ENCODE peak calls at places on chromosomes 16 and 17, in four cellular contexts. One of them, this sample, is unnamed.

GRCh38 chr16:31131841-31132271 is 3.7 kb downstream of the PRSS8 start:
- DNase-seq in CD4-positive, alpha-beta memory T cell: no peak
- DNase-seq in CD8-positive, alpha-beta memory T cell: no peak
- DNase-seq in SK-N-SH: no peak
- DNase-seq in this sample: no peak

GRCh38 chr17:43125133-43125966 is at the start of gene BRCA1:
- DNase-seq in CD8-positive, alpha-beta memory T cell: peak; percentile 97
- DNase-seq in CD4-positive, alpha-beta memory T cell: peak; percentile 98
- DNase-seq in SK-N-SH: peak; percentile 95
- DNase-seq in this sample: peak; percentile 90

GRCh38 chr16:31508706-31509523 is 724 bp upstream of the RUSF1 start:
- DNase-seq in SK-N-SH: no peak
- DNase-seq in CD4-positive, alpha-beta memory T cell: no peak
- DNase-seq in CD8-positive, alpha-beta memory T cell: no peak
- DNase-seq in this sample: no peak

GRCh38 chr17:73941919-73942530 is 261.5 kb upstream of the RPL38 start:
- DNase-seq in CD4-positive, alpha-beta memory T cell: no peak
- DNase-seq in CD8-positive, alpha-beta memory T cell: no peak
- DNase-seq in SK-N-SH: no peak
- DNase-seq in this sample: no peak

GRCh38 chr16:17607075-17607509 is 136.3 kb upstream of the XYLT1 start:
- DNase-seq in CD4-positive, alpha-beta memory T cell: no peak
- DNase-seq in SK-N-SH: peak; percentile 47
- DNase-seq in CD8-positive, alpha-beta memory T cell: no peak
- DNase-seq in this sample: no peak

GRCh38 chr17:35256629-35257028 is 13.8 kb downstream of the SLFN5 start:
- DNase-seq in SK-N-SH: no peak
- DNase-seq in CD4-positive, alpha-beta memory T cell: no peak
- DNase-seq in CD8-positive, alpha-beta memory T cell: no peak
- DNase-seq in this sample: no peak

GRCh38 chr16:29790949-29791844 is 646 bp downstream of the KIF22 start:
- DNase-seq in CD8-positive, alpha-beta memory T cell: no peak
- DNase-seq in CD4-positive, alpha-beta memory T cell: peak; percentile 26
- DNase-seq in SK-N-SH: peak; percentile 39
- DNase-seq in this sample: no peak

GRCh38 chr16:89431158-89431584 is 59.2 kb downstream of the ANKRD11 start:
- DNase-seq in SK-N-SH: no peak
- DNase-seq in CD4-positive, alpha-beta memory T cell: no peak
- DNase-seq in CD8-positive, alpha-beta memory T cell: no peak
- DNase-seq in this sample: no peak

GRCh38 chr17:30450125-30451027 is 26.8 kb upstream of the GOSR1 start:
- DNase-seq in CD8-positive, alpha-beta memory T cell: no peak
- DNase-seq in CD4-positive, alpha-beta memory T cell: no peak
- DNase-seq in SK-N-SH: no peak
- DNase-seq in this sample: no peak

GRCh38 chr17:1005361-1005946 is 8.5 kb downstream of the TIMM22 start:
- DNase-seq in CD4-positive, alpha-beta memory T cell: no peak
- DNase-seq in SK-N-SH: peak; percentile 44
- DNase-seq in CD8-positive, alpha-beta memory T cell: no peak
- DNase-seq in this sample: no peak

GRCh38 chr17:38541281-38541680 is 64.5 kb downstream of the SRCIN1 start:
- DNase-seq in CD4-positive, alpha-beta memory T cell: no peak
- DNase-seq in CD8-positive, alpha-beta memory T cell: no peak
- DNase-seq in SK-N-SH: no peak
- DNase-seq in this sample: peak; percentile 61

GRCh38 chr17:33377837-33378236 is 84.7 kb upstream of the ASIC2 start:
- DNase-seq in CD8-positive, alpha-beta memory T cell: no peak
- DNase-seq in SK-N-SH: no peak
- DNase-seq in CD4-positive, alpha-beta memory T cell: no peak
- DNase-seq in this sample: no peak

GRCh38 chr17:39352511-39352910 is 48.9 kb downstream of the FBXL20 start:
- DNase-seq in CD8-positive, alpha-beta memory T cell: no peak
- DNase-seq in SK-N-SH: no peak
- DNase-seq in CD4-positive, alpha-beta memory T cell: no peak
- DNase-seq in this sample: no peak

GRCh38 chr16:87604572-87605135 is 2.3 kb downstream of the JPH3 start:
- DNase-seq in CD8-positive, alpha-beta memory T cell: no peak
- DNase-seq in SK-N-SH: peak; percentile 85
- DNase-seq in CD4-positive, alpha-beta memory T cell: no peak
- DNase-seq in this sample: peak; percentile 68

GRCh38 chr17:31275126-31275525 is 21.9 kb downstream of the OMG start:
- DNase-seq in CD8-positive, alpha-beta memory T cell: no peak
- DNase-seq in SK-N-SH: no peak
- DNase-seq in CD4-positive, alpha-beta memory T cell: no peak
- DNase-seq in this sample: no peak

GRCh38 chr17:60481604-60482003 is 44.4 kb downstream of the APPBP2 start:
- DNase-seq in CD4-positive, alpha-beta memory T cell: no peak
- DNase-seq in SK-N-SH: no peak
- DNase-seq in CD8-positive, alpha-beta memory T cell: no peak
- DNase-seq in this sample: no peak

GRCh38 chr17:31096106-31096436 is 1.3 kb downstream of the NF1 start:
- DNase-seq in CD4-positive, alpha-beta memory T cell: peak; percentile 4
- DNase-seq in CD8-positive, alpha-beta memory T cell: no peak
- DNase-seq in SK-N-SH: peak; percentile 42
- DNase-seq in this sample: no peak

GRCh38 chr17:8284126-8284525 is 4.3 kb upstream of the RANGRF start:
- DNase-seq in CD8-positive, alpha-beta memory T cell: no peak
- DNase-seq in CD4-positive, alpha-beta memory T cell: peak; percentile 24
- DNase-seq in SK-N-SH: no peak
- DNase-seq in this sample: no peak

GRCh38 chr17:83106036-83106577 is 26.7 kb downstream of the METRNL start:
- DNase-seq in CD4-positive, alpha-beta memory T cell: no peak
- DNase-seq in CD8-positive, alpha-beta memory T cell: no peak
- DNase-seq in SK-N-SH: no peak
- DNase-seq in this sample: no peak
- H3K4me1 ChIP-seq in CD4-positive, alpha-beta memory T cell: peaks cover 2% of the 10 kb centered on the region
- H3K4me1 ChIP-seq in CD8-positive, alpha-beta memory T cell: no peaks in the 10 kb centered on the region
- H3K4me1 ChIP-seq in SK-N-SH: peaks cover 46% of the 10 kb centered on the region
- H3K4me1 ChIP-seq in this sample: peaks cover 28% of the 10 kb centered on the region

DNA sequence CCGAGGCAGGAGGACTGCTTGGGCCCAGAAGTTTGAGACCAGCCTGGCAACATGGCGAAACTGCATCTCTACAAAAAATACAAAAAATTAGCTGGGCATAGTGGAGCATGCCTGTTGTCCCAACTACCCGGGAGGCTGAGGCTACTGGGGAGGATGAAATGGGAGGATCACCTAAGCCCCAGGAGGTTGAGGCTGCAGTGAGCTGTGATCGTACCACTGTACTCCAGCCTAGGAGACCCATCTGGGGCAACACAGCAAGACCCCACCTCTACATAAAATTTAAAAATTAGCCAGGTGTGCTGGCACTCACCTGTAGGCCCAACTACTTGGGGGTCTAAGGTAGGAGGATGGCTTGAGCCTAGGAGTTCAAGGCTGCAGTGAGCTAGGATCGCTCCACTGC is 1.8 kb downstream of the PAM16 start:
- DNase-seq in SK-N-SH: no peak
- DNase-seq in CD8-positive, alpha-beta memory T cell: no peak
- DNase-seq in CD4-positive, alpha-beta memory T cell: no peak
- DNase-seq in this sample: no peak
- H3K4me3 ChIP-seq in SK-N-SH: no peak overlapping the region
- H3K4me3 ChIP-seq in CD8-positive, alpha-beta memory T cell: no peak overlapping the region
- H3K4me3 ChIP-seq in CD4-positive, alpha-beta memory T cell: no peak overlapping the region
- H3K4me3 ChIP-seq in this sample: no peak overlapping the region

DNA sequence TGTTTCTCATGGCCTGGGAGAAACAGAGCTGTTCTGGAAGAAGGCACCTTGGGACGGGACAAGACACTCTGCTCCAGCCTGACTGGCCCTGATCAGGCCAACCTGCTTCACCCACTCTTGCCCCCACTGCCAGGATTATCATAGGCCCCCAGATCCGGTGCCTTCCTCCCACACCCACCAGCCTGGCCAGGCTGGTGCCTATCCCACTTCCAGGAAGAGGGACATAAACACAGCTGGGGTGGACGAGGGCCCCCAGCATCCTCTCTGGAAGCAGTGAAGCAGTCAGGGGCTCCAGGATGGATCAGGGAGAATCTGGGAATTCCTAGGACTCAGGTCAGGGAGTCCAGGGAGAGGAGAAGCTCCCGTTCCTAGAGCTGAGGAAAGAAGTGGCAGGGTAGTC is 16.9 kb upstream of the ITGA3 start:
- DNase-seq in SK-N-SH: peak; percentile 10
- DNase-seq in CD4-positive, alpha-beta memory T cell: no peak
- DNase-seq in CD8-positive, alpha-beta memory T cell: no peak
- DNase-seq in this sample: peak; percentile 16
- H3K4me1 ChIP-seq in SK-N-SH: peaks cover 7% of the 10 kb centered on the region
- H3K4me1 ChIP-seq in CD4-positive, alpha-beta memory T cell: no peaks in the 10 kb centered on the region
- H3K4me1 ChIP-seq in CD8-positive, alpha-beta memory T cell: no peaks in the 10 kb centered on the region
- H3K4me1 ChIP-seq in this sample: peaks cover 18% of the 10 kb centered on the region

GRCh38 chr16:85749686-85750020 is 1.2 kb downstream of the C16orf74 start:
- DNase-seq in CD8-positive, alpha-beta memory T cell: no peak
- DNase-seq in CD4-positive, alpha-beta memory T cell: no peak
- DNase-seq in SK-N-SH: no peak
- DNase-seq in this sample: no peak

GRCh38 chr16:85750021-85750826 is 672 bp downstream of the C16orf74 start:
- DNase-seq in CD8-positive, alpha-beta memory T cell: no peak
- DNase-seq in SK-N-SH: peak; percentile 76
- DNase-seq in CD4-positive, alpha-beta memory T cell: no peak
- DNase-seq in this sample: peak; percentile 55

GRCh38 chr16:85750827-85751641 is at the start of gene C16orf74:
- DNase-seq in SK-N-SH: peak; percentile 90
- DNase-seq in CD8-positive, alpha-beta memory T cell: no peak
- DNase-seq in CD4-positive, alpha-beta memory T cell: no peak
- DNase-seq in this sample: no peak

GRCh38 chr16:85751665-85752501 is 987 bp upstream of the C16orf74 start:
- DNase-seq in SK-N-SH: no peak
- DNase-seq in CD4-positive, alpha-beta memory T cell: no peak
- DNase-seq in CD8-positive, alpha-beta memory T cell: no peak
- DNase-seq in this sample: no peak

DNA sequence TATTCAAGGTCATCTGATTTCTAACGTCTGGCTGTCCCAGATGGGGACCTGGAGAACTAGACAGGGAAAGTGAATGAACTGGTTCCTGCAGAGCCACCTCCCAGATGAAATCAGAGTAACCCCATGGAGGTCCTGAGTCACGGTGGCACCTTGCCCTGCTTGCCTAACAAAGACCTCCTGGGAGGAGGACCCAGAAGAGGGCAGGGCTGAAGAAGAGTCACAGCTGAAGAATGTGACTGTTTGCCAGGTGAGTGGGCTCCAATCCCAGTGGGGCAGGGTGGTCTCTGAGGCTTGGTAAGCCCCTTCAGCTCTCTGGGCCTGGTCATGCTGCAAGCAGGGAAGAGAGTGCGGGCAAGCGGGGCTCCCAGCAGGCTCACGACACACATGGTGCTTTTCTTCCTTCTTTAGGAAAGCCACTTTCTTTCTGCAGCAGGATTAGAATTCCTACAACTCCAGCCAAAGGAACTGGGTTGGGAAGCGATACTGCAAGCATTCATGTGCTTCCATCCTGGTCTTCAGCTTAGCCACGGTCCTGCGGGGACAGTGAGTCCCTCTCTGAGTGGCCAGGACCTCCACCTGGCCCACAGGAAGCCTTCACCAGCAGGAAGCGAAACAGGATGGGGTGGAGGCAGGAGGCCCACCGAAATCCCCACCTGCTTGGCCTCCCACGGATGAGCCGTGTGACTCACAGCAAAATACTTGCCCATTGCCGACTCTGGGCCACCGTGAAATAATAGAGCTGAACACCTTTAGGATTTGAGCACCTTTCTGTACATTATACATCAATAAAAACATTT is 4.3 kb downstream of the C16orf74 start:
- DNase-seq in CD4-positive, alpha-beta memory T cell: no peak
- DNase-seq in SK-N-SH: no peak
- DNase-seq in CD8-positive, alpha-beta memory T cell: no peak
- DNase-seq in this sample: no peak
- H3K4me3 ChIP-seq in CD4-positive, alpha-beta memory T cell: no peak overlapping the region
- H3K4me3 ChIP-seq in SK-N-SH: no peak overlapping the region
- H3K4me3 ChIP-seq in CD8-positive, alpha-beta memory T cell: no peak overlapping the region
- H3K4me3 ChIP-seq in this sample: no peak overlapping the region